ENCODE peak calls at places on chromosomes 12 and 14, in five cellular contexts. One of them, this sample, is unnamed.

GRCh38 chr12:100138048-100138907 is 4.4 kb downstream of the BLTP3B start:
- DNase-seq in Right ventricle myocardium inferior: no peak
- DNase-seq in right atrium auricular region: no peak
- DNase-seq in NCI-H2081: peak; percentile 18
- DNase-seq in EL: peak; percentile 22
- DNase-seq in this sample: no peak

GRCh38 chr12:131511391-131511802 is 199.5 kb upstream of the SFSWAP start:
- DNase-seq in Right ventricle myocardium inferior: no peak
- DNase-seq in right atrium auricular region: no peak
- DNase-seq in NCI-H2081: no peak
- DNase-seq in EL: peak; percentile 14
- DNase-seq in this sample: no peak

GRCh38 chr12:89192419-89192818 is 159.9 kb downstream of the DUSP6 start:
- DNase-seq in Right ventricle myocardium inferior: no peak
- DNase-seq in right atrium auricular region: no peak
- DNase-seq in NCI-H2081: no peak
- DNase-seq in EL: peak; percentile 26
- DNase-seq in this sample: no peak

GRCh38 chr12:107775093-107775721 is 703 bp downstream of the ASCL4 start:
- DNase-seq in Right ventricle myocardium inferior: no peak
- DNase-seq in right atrium auricular region: no peak
- DNase-seq in NCI-H2081: no peak
- DNase-seq in EL: no peak
- DNase-seq in this sample: no peak

GRCh38 chr12:62581288-62582064 is 114.8 kb downstream of the MON2 start:
- DNase-seq in Right ventricle myocardium inferior: no peak
- DNase-seq in right atrium auricular region: no peak
- DNase-seq in NCI-H2081: peak; percentile 37
- DNase-seq in EL: peak; percentile 55
- DNase-seq in this sample: peak; percentile 13

GRCh38 chr12:59005195-59005961 is 85.1 kb upstream of the LRIG3 start:
- DNase-seq in Right ventricle myocardium inferior: no peak
- DNase-seq in right atrium auricular region: no peak
- DNase-seq in NCI-H2081: no peak
- DNase-seq in EL: peak; percentile 2
- DNase-seq in this sample: no peak

GRCh38 chr14:68534301-68534700 is 258.6 kb downstream of the ZFP36L1 start:
- DNase-seq in Right ventricle myocardium inferior: no peak
- DNase-seq in right atrium auricular region: no peak
- DNase-seq in NCI-H2081: no peak
- DNase-seq in EL: no peak
- DNase-seq in this sample: no peak

GRCh38 chr12:8817856-8818255 is 4.6 kb upstream of the A2ML1 start:
- DNase-seq in Right ventricle myocardium inferior: no peak
- DNase-seq in right atrium auricular region: no peak
- DNase-seq in NCI-H2081: no peak
- DNase-seq in EL: no peak
- DNase-seq in this sample: no peak

GRCh38 chr12:52795694-52796428 is at the start of gene KRT3:
- DNase-seq in Right ventricle myocardium inferior: no peak
- DNase-seq in right atrium auricular region: no peak
- DNase-seq in NCI-H2081: no peak
- DNase-seq in EL: no peak
- DNase-seq in this sample: peak; percentile 4

GRCh38 chr14:73269729-73270651 is 32.7 kb downstream of the PAPLN start:
- DNase-seq in Right ventricle myocardium inferior: peak; percentile 81
- DNase-seq in right atrium auricular region: peak; percentile 66
- DNase-seq in NCI-H2081: no peak
- DNase-seq in EL: peak; percentile 39
- DNase-seq in this sample: no peak

GRCh38 chr12:70536650-70537049 is 100.6 kb downstream of the PTPRB start:
- DNase-seq in Right ventricle myocardium inferior: no peak
- DNase-seq in right atrium auricular region: no peak
- DNase-seq in NCI-H2081: no peak
- DNase-seq in EL: no peak
- DNase-seq in this sample: no peak

GRCh38 chr14:105935384-105935783 is 409.0 kb downstream of the TMEM121 start:
- DNase-seq in Right ventricle myocardium inferior: no peak
- DNase-seq in right atrium auricular region: no peak
- DNase-seq in NCI-H2081: no peak
- DNase-seq in EL: no peak
- DNase-seq in this sample: no peak